ENCODE peak calls at places on chromosome X, in six cellular contexts. G is A549, H is epithelial cell of esophagus, Z is heart left ventricle, Y is suprapubic skin, Q is brain microvascular endothelial cell. X is an unnamed sample.

GRCh38 chrX:107721318-107721717 is 54.3 kb downstream of the TSC22D3 start:
- DNase-seq in Q (no peak), G (no peak), Z (no peak), H (no peak), Y (no peak), X (no peak)

GRCh38 chrX:132592880-132593279 is 104.0 kb upstream of the MBNL3 start:
- DNase-seq in Z (no peak), Q (peak), H (peak), G (no peak), Y (no peak), X (peak)

GRCh38 chrX:35291013-35291412 is 348.4 kb downstream of the FAM47B start:
- DNase-seq in Z (no peak), Y (no peak), G (no peak), H (no peak), Q (no peak), X (no peak)

GRCh38 chrX:43064096-43064495 is 286.1 kb upstream of the PPP1R2C start:
- DNase-seq in G (no peak), Z (no peak), H (peak), Q (no peak), Y (no peak), X (no peak)

GRCh38 chrX:16785247-16786138 is 773 bp upstream of the TXLNG start:
- DNase-seq in Q (no peak), G (no peak), Z (peak), Y (peak), H (no peak), X (peak)

GRCh38 chrX:115690554-115691216 is 129.7 kb downstream of the PLS3 start:
- DNase-seq in H (peak), Z (peak), G (peak), Y (no peak), Q (peak), X (peak)

GRCh38 chrX:49071877-49072711 is 1.7 kb downstream of the PRAF2 start:
- DNase-seq in Q (peak), G (no peak), H (peak), Z (peak), Y (peak), X (peak)

GRCh38 chrX:34810364-34810763 is 132.2 kb upstream of the FAM47B start:
- DNase-seq in G (no peak), Y (no peak), H (peak), Z (no peak), Q (no peak), X (no peak)

GRCh38 chrX:78652971-78653822 is 5.9 kb downstream of the RTL3 start:
- DNase-seq in Q (peak), Y (no peak), Z (no peak), H (peak), G (peak), X (no peak)

GRCh38 chrX:149074429-149074828 is 430.7 kb downstream of the IDS start:
- DNase-seq in Y (no peak), Q (peak), Z (peak), G (no peak), H (peak), X (no peak)

GRCh38 chrX:48715066-48715465 is 18.5 kb downstream of the SUV39H1 start:
- DNase-seq in Y (no peak), Z (no peak), Q (peak), H (peak), G (no peak), X (no peak)

GRCh38 chrX:69318651-69319305 is 153.5 kb upstream of the PJA1 start:
- DNase-seq in Y (no peak), Z (no peak), G (no peak), Q (no peak), H (no peak), X (no peak)

GRCh38 chrX:111646515-111646914 is 34.5 kb upstream of the ALG13 start:
- DNase-seq in Z (no peak), Y (no peak), H (peak), Q (no peak), G (no peak), X (no peak)

GRCh38 chrX:115940348-115940747 is 230.2 kb upstream of the AGTR2 start:
- DNase-seq in G (no peak), Z (no peak), Y (no peak), H (no peak), Q (no peak), X (no peak)

GRCh38 chrX:74458738-74459137 is 37.4 kb downstream of the SLC16A2 start:
- DNase-seq in H (peak), Z (no peak), Y (no peak), Q (peak), G (no peak), X (no peak)

GRCh38 chrX:154603438-154604430 is 15.3 kb downstream of the CTAG1B start:
- DNase-seq in H (peak), Z (peak), G (peak), Y (peak), Q (peak), X (peak)

GRCh38 chrX:10197597-10198210 is 40.9 kb downstream of the CLCN4 start:
- DNase-seq in Y (no peak), H (no peak), G (no peak), Z (peak), Q (peak), X (no peak)

GRCh38 chrX:80223922-80224579 is 196.2 kb upstream of the TENT5D start:
- DNase-seq in G (no peak), Y (no peak), Q (no peak), H (peak), Z (no peak), X (no peak)
- TF ChIP-seq CTCF in G (no peak), Y (no peak), Q (no peak), H (no peak), Z (no peak), X (no peak)

DNA sequence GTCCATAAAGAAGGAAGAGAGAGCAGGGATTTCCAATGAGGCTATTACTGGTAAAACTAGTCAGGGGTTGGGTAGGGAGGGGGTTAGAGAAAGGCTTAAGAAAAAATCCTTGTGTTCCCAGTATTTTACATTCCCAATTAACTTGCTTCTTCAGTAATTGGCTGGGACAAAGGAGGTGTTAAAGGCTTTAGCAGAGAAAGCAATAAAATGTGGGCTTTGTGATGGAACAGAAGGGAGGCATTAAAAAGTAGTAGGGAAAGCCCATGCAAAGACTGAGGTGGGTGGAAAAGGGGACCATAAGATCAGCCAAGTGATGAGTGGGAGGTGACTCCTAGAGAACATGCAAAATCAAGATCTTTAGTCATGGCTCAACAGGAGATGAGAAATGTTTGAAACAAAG is 1467.2 kb downstream of the RPA4 start:
- DNase-seq in Z (no peak), Q (no peak), H (no peak), Y (no peak), G (no peak), X (no peak)
- TF ChIP-seq CTCF in Z (no peak), Q (no peak), H (no peak), Y (no peak), G (no peak), X (no peak)

GRCh38 chrX:8971116-8971515 is 62.8 kb downstream of the FAM9B start:
- DNase-seq in Z (no peak), G (peak), H (peak), Q (peak), Y (no peak), X (no peak)
- TF ChIP-seq CTCF in Z (peak), G (peak), H (peak), Q (no peak), Y (no peak), X (peak)

DNA sequence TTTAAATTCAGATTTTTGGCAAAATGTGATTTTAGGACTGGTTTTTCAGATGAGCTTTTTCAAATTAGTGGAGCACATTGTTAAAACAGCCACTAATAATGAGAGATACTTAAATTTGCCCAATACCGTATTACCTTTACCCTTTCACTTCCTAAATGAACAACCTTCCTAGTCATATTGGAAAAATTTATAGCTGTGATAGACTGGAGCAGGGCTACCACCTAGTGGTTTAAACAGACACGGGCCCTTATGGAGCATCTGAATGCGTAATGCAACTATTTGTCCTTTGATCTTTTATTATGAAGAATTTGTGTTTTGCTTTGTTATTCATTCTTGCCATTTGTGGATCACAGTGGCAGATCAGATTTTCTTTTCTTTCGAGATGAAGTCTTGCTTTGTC is 72.7 kb downstream of the KDM6A start:
- DNase-seq in Z (no peak), G (no peak), Q (no peak), Y (no peak), H (no peak), X (no peak)
- TF ChIP-seq CTCF in Z (peak), G (no peak), Q (peak), Y (no peak), H (peak), X (peak)

GRCh38 chrX:77431227-77431626 is 16.0 kb upstream of the FGF16 start:
- DNase-seq in Y (peak), G (no peak), H (no peak), Q (no peak), Z (no peak), X (no peak)
- TF ChIP-seq CTCF in Y (no peak), G (no peak), H (no peak), Q (no peak), Z (no peak), X (no peak)

DNA sequence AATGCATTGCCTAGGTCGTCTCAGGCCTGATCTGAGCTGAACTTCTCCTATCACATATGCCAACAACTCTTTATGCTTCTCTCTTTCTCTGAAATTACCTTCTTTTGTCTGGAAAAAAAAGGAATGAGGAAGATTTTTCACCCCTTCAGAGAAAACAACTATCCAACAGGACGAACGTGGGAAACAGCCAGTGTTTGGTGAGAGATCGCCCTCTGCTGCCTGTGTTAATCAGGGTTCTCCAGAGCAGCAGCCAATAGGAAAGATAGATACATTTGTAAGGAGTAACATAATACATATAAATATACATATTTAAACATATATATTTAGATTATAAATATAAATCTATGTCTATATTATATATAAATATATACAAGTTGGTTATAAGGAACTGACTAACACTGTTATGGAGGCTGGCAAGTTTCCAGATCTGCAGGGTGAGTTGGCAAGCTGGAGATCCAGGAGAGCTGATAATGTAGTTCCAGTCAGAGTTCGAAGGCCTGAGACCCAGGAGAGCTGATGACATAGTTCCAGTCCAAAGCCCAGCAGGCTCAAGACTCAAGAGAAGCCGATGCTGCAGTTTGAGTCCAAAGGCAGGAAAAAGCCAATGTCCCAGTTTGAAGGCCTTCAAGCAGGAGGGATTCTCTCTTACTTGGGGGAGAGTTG is 13.3 kb downstream of the CETN2 start:
- DNase-seq in Y (no peak), H (peak), Q (peak), G (no peak), Z (no peak), X (peak)
- TF ChIP-seq CTCF in Y (no peak), H (peak), Q (peak), G (peak), Z (peak), X (no peak)

DNA sequence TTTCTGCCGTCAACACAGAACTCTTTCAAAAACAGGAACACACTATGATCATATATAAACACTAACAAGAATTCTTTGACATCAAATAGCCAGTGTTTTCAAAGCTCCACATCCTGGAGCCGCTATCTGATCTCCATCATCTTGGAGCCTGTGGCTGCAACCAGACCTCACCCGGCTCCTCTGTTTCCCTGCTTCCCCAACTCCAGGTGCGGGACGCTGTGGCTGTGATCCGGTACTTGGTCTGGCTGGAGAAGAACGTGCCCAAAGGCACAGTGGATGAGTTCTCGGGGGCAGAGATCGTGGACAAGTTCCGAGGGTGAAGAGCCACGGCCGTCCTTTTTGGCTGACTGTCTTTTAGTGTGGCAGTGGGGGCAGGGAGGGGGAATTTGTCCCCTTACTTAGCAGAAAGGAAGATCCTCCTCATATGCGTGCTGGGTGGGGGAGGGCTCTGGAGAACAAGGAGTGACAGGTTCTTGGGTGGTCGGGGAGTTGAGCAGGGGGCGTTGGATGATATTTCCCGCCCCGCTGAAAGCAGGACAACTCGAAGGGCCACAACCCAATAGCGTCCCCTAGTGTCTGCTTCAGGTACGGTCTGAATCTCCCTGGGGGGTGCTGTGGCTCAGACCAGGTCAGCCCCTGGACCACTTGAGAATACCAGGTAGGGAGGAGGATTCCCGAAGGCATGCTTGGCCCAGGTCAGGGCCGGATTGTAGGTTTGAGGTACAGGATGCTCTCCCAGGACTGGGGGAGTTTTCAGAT is 15.7 kb downstream of the XPNPEP2 start:
- DNase-seq in Q (no peak), H (no peak), Z (no peak), Y (no peak), G (no peak), X (no peak)
- TF ChIP-seq CTCF in Q (peak), H (peak), Z (no peak), Y (peak), G (no peak), X (no peak)

X was measured in thyroid gland.